ENCODE peak calls at places on chromosomes 6 and 20, in four cellular contexts. One of them, this sample, is unnamed.

GRCh38 chr6:292506-293184 is 358 bp downstream of the DUSP22 start:
- DNase-seq in T-cell: peak; percentile 80
- DNase-seq in AG08395: no peak
- DNase-seq in posterior vena cava: peak; percentile 94
- DNase-seq in this sample: peak; percentile 77

GRCh38 chr20:5402903-5403531 is 86.3 kb upstream of the PROKR2 start:
- DNase-seq in T-cell: no peak
- DNase-seq in posterior vena cava: no peak
- DNase-seq in AG08395: no peak
- DNase-seq in this sample: no peak

GRCh38 chr6:85640806-85641205 is 1.9 kb downstream of the SYNCRIP start:
- DNase-seq in posterior vena cava: no peak
- DNase-seq in AG08395: no peak
- DNase-seq in T-cell: no peak
- DNase-seq in this sample: no peak

GRCh38 chr6:159931112-159931511 is 37.8 kb upstream of the IGF2R start:
- DNase-seq in AG08395: no peak
- DNase-seq in T-cell: no peak
- DNase-seq in posterior vena cava: no peak
- DNase-seq in this sample: no peak

GRCh38 chr20:35451295-35451694 is 4.1 kb upstream of the CEP250 start:
- DNase-seq in AG08395: no peak
- DNase-seq in posterior vena cava: no peak
- DNase-seq in T-cell: no peak
- DNase-seq in this sample: no peak

GRCh38 chr20:38111366-38112232 is 53.5 kb downstream of the TGM2 start:
- DNase-seq in posterior vena cava: no peak
- DNase-seq in AG08395: no peak
- DNase-seq in T-cell: no peak
- DNase-seq in this sample: no peak

GRCh38 chr6:42766163-42766670 is 15.6 kb upstream of the BICRAL start:
- DNase-seq in T-cell: no peak
- DNase-seq in posterior vena cava: no peak
- DNase-seq in AG08395: peak; percentile 44
- DNase-seq in this sample: no peak

GRCh38 chr6:157061770-157062594 is 261.3 kb downstream of the TMEM242 start:
- DNase-seq in T-cell: no peak
- DNase-seq in posterior vena cava: no peak
- DNase-seq in AG08395: peak; percentile 24
- DNase-seq in this sample: no peak

GRCh38 chr6:134436950-134437349 is 119.0 kb upstream of the SGK1 start:
- DNase-seq in posterior vena cava: no peak
- DNase-seq in T-cell: no peak
- DNase-seq in AG08395: peak; percentile 21
- DNase-seq in this sample: no peak

GRCh38 chr6:34916348-34916967 is 27.4 kb downstream of the ANKS1A start:
- DNase-seq in T-cell: no peak
- DNase-seq in posterior vena cava: no peak
- DNase-seq in AG08395: no peak
- DNase-seq in this sample: no peak

GRCh38 chr20:9255171-9255570 is 186.3 kb downstream of the PLCB4 start:
- DNase-seq in AG08395: no peak
- DNase-seq in T-cell: no peak
- DNase-seq in posterior vena cava: no peak
- DNase-seq in this sample: no peak